ENCODE peak calls at places on chromosomes 12 and 14, in nine cellular contexts. One of them, this sample, is unnamed.

GRCh38 chr14:96929969-96930368 is 132.8 kb downstream of the VRK1 start:
- DNase-seq in ELR: no peak
- DNase-seq in RWPE2: no peak
- DNase-seq in astrocyte of the spinal cord: no peak
- DNase-seq in activated CD4-positive, alpha-beta T cell treated with anti-CD3 and anti-CD28 coated beads, Interleukin-2, amount 50 U/mL, for 1 hour: no peak
- DNase-seq in RWPE1: no peak
- DNase-seq in MCF 10A: no peak
- DNase-seq in fibroblast of pulmonary artery: no peak
- DNase-seq in ureter: no peak
- DNase-seq in this sample: no peak

GRCh38 chr12:20865873-20866272 is 55.4 kb downstream of the SLCO1B3 start:
- DNase-seq in activated CD4-positive, alpha-beta T cell treated with anti-CD3 and anti-CD28 coated beads, Interleukin-2, amount 50 U/mL, for 1 hour: no peak
- DNase-seq in RWPE2: no peak
- DNase-seq in astrocyte of the spinal cord: no peak
- DNase-seq in RWPE1: no peak
- DNase-seq in ureter: no peak
- DNase-seq in fibroblast of pulmonary artery: peak; percentile 22
- DNase-seq in MCF 10A: peak; percentile 0
- DNase-seq in ELR: peak; percentile 1
- DNase-seq in this sample: no peak

GRCh38 chr12:75692883-75693282 is 181.5 kb upstream of the KRR1 start:
- DNase-seq in ureter: no peak
- DNase-seq in activated CD4-positive, alpha-beta T cell treated with anti-CD3 and anti-CD28 coated beads, Interleukin-2, amount 50 U/mL, for 1 hour: no peak
- DNase-seq in ELR: no peak
- DNase-seq in astrocyte of the spinal cord: peak; percentile 63
- DNase-seq in fibroblast of pulmonary artery: peak; percentile 53
- DNase-seq in RWPE2: no peak
- DNase-seq in RWPE1: no peak
- DNase-seq in MCF 10A: no peak
- DNase-seq in this sample: peak; percentile 68

GRCh38 chr12:46049665-46050064 is 59.3 kb upstream of the SCAF11 start:
- DNase-seq in RWPE1: no peak
- DNase-seq in RWPE2: no peak
- DNase-seq in astrocyte of the spinal cord: no peak
- DNase-seq in ELR: peak; percentile 18
- DNase-seq in fibroblast of pulmonary artery: no peak
- DNase-seq in MCF 10A: no peak
- DNase-seq in activated CD4-positive, alpha-beta T cell treated with anti-CD3 and anti-CD28 coated beads, Interleukin-2, amount 50 U/mL, for 1 hour: no peak
- DNase-seq in ureter: no peak
- DNase-seq in this sample: peak; percentile 5

GRCh38 chr12:131055596-131056233 is 102.0 kb downstream of the ADGRD1 start:
- DNase-seq in RWPE2: no peak
- DNase-seq in activated CD4-positive, alpha-beta T cell treated with anti-CD3 and anti-CD28 coated beads, Interleukin-2, amount 50 U/mL, for 1 hour: no peak
- DNase-seq in astrocyte of the spinal cord: no peak
- DNase-seq in MCF 10A: no peak
- DNase-seq in fibroblast of pulmonary artery: no peak
- DNase-seq in ELR: no peak
- DNase-seq in RWPE1: no peak
- DNase-seq in ureter: no peak
- DNase-seq in this sample: no peak

GRCh38 chr14:63897706-63898105 is 44.9 kb downstream of the SYNE2 start:
- DNase-seq in ELR: no peak
- DNase-seq in RWPE1: no peak
- DNase-seq in RWPE2: no peak
- DNase-seq in activated CD4-positive, alpha-beta T cell treated with anti-CD3 and anti-CD28 coated beads, Interleukin-2, amount 50 U/mL, for 1 hour: no peak
- DNase-seq in ureter: no peak
- DNase-seq in fibroblast of pulmonary artery: peak; percentile 87
- DNase-seq in MCF 10A: no peak
- DNase-seq in astrocyte of the spinal cord: peak; percentile 61
- DNase-seq in this sample: peak; percentile 89

GRCh38 chr12:100867639-100868393 is 73.2 kb downstream of the ANO4 start:
- DNase-seq in activated CD4-positive, alpha-beta T cell treated with anti-CD3 and anti-CD28 coated beads, Interleukin-2, amount 50 U/mL, for 1 hour: no peak
- DNase-seq in fibroblast of pulmonary artery: no peak
- DNase-seq in ureter: no peak
- DNase-seq in RWPE2: no peak
- DNase-seq in astrocyte of the spinal cord: no peak
- DNase-seq in RWPE1: peak; percentile 14
- DNase-seq in ELR: peak; percentile 12
- DNase-seq in MCF 10A: no peak
- DNase-seq in this sample: no peak

GRCh38 chr14:77601846-77602609 is 14.4 kb downstream of the SPTLC2 start:
- DNase-seq in MCF 10A: no peak
- DNase-seq in RWPE2: no peak
- DNase-seq in RWPE1: no peak
- DNase-seq in activated CD4-positive, alpha-beta T cell treated with anti-CD3 and anti-CD28 coated beads, Interleukin-2, amount 50 U/mL, for 1 hour: no peak
- DNase-seq in fibroblast of pulmonary artery: no peak
- DNase-seq in ELR: no peak
- DNase-seq in astrocyte of the spinal cord: no peak
- DNase-seq in ureter: no peak
- DNase-seq in this sample: no peak

GRCh38 chr14:58659846-58660245 is 22.1 kb downstream of the DACT1 start:
- DNase-seq in activated CD4-positive, alpha-beta T cell treated with anti-CD3 and anti-CD28 coated beads, Interleukin-2, amount 50 U/mL, for 1 hour: no peak
- DNase-seq in RWPE2: no peak
- DNase-seq in fibroblast of pulmonary artery: no peak
- DNase-seq in MCF 10A: no peak
- DNase-seq in ureter: peak; percentile 68
- DNase-seq in ELR: no peak
- DNase-seq in RWPE1: no peak
- DNase-seq in astrocyte of the spinal cord: no peak
- DNase-seq in this sample: no peak

GRCh38 chr14:92511472-92512247 is 1.9 kb upstream of the RIN3 start:
- DNase-seq in RWPE2: peak; percentile 76
- DNase-seq in ureter: no peak
- DNase-seq in ELR: peak; percentile 96
- DNase-seq in RWPE1: peak; percentile 89
- DNase-seq in fibroblast of pulmonary artery: peak; percentile 93
- DNase-seq in astrocyte of the spinal cord: peak; percentile 97
- DNase-seq in MCF 10A: peak; percentile 87
- DNase-seq in activated CD4-positive, alpha-beta T cell treated with anti-CD3 and anti-CD28 coated beads, Interleukin-2, amount 50 U/mL, for 1 hour: no peak
- DNase-seq in this sample: peak; percentile 91

GRCh38 chr14:85313801-85314207 is 216.1 kb upstream of the FLRT2 start:
- DNase-seq in MCF 10A: no peak
- DNase-seq in ELR: peak; percentile 16
- DNase-seq in RWPE2: no peak
- DNase-seq in RWPE1: no peak
- DNase-seq in ureter: no peak
- DNase-seq in activated CD4-positive, alpha-beta T cell treated with anti-CD3 and anti-CD28 coated beads, Interleukin-2, amount 50 U/mL, for 1 hour: no peak
- DNase-seq in fibroblast of pulmonary artery: peak; percentile 16
- DNase-seq in astrocyte of the spinal cord: peak; percentile 65
- DNase-seq in this sample: peak; percentile 95

GRCh38 chr12:24256636-24257150 is 307.2 kb upstream of the SOX5 start:
- DNase-seq in RWPE1: no peak
- DNase-seq in ureter: no peak
- DNase-seq in activated CD4-positive, alpha-beta T cell treated with anti-CD3 and anti-CD28 coated beads, Interleukin-2, amount 50 U/mL, for 1 hour: no peak
- DNase-seq in fibroblast of pulmonary artery: no peak
- DNase-seq in RWPE2: no peak
- DNase-seq in MCF 10A: no peak
- DNase-seq in ELR: no peak
- DNase-seq in astrocyte of the spinal cord: no peak
- DNase-seq in this sample: no peak